ENCODE peak calls at places on chromosome 17, in nine cellular contexts. M is heart left ventricle; N is CD8-positive, alpha-beta T cell; O is retina; D is T47D; X is AG20443; Z is kidney epithelial cell; H is fibroblast of the conjunctiva; P is lung. R is an unnamed sample.

GRCh38 chr17:40598928-40599627 is 33.8 kb upstream of the CCR7 start:
- DNase-seq in Z (no peak), X (no peak), H (peak; percentile 9), N (peak; percentile 48), P (no peak), D (no peak), O (no peak), M (no peak), R (no peak)

GRCh38 chr17:64498308-64499203 is 1.7 kb upstream of the POLG2 start:
- DNase-seq in P (no peak), H (no peak), N (no peak), D (peak; percentile 37), M (no peak), Z (no peak), X (no peak), O (no peak), R (no peak)

GRCh38 chr17:21171309-21171922 is 42.5 kb downstream of the TMEM11 start:
- DNase-seq in D (no peak), N (no peak), X (peak; percentile 7), Z (no peak), O (no peak), M (no peak), P (no peak), H (no peak), R (no peak)

GRCh38 chr17:33390479-33391027 is 97.5 kb upstream of the ASIC2 start:
- DNase-seq in X (peak; percentile 18), N (no peak), H (no peak), D (no peak), Z (no peak), M (no peak), O (no peak), P (no peak), R (no peak)

GRCh38 chr17:42428141-42428944 is 5.3 kb upstream of the CAVIN1 start:
- DNase-seq in O (peak; percentile 29), H (peak; percentile 96), X (peak; percentile 79), Z (peak; percentile 94), P (peak; percentile 60), N (peak; percentile 16), D (peak; percentile 88), M (no peak), R (no peak)

GRCh38 chr17:65813306-65813705 is 251.9 kb upstream of the AXIN2 start:
- DNase-seq in O (no peak), N (no peak), M (no peak), H (no peak), Z (no peak), P (no peak), X (peak; percentile 14), D (no peak), R (no peak)

GRCh38 chr17:29150191-29150590 is 30.0 kb downstream of the MYO18A start:
- DNase-seq in H (no peak), D (peak; percentile 41), N (no peak), Z (no peak), X (no peak), O (no peak), P (no peak), M (no peak), R (no peak)

GRCh38 chr17:77011173-77012011 is 129.4 kb upstream of the SEC14L1 start:
- DNase-seq in N (peak; percentile 37), P (no peak), Z (no peak), D (peak; percentile 70), O (no peak), X (peak; percentile 44), H (peak; percentile 2), M (no peak), R (no peak)

GRCh38 chr17:41734139-41734948 is at the start of gene HAP1:
- DNase-seq in X (peak; percentile 59), D (peak; percentile 83), Z (no peak), M (no peak), H (no peak), O (peak; percentile 91), N (no peak), P (no peak), R (no peak)

GRCh38 chr17:30236297-30236624 is 764 bp upstream of the SLC6A4 start:
- DNase-seq in H (no peak), M (no peak), D (no peak), Z (no peak), O (no peak), X (no peak), N (no peak), P (no peak), R (no peak)

GRCh38 chr17:74362811-74363498 is 1.3 kb upstream of the BTBD17 start:
- DNase-seq in P (no peak), X (no peak), O (peak; percentile 64), H (no peak), N (no peak), Z (no peak), M (no peak), D (peak; percentile 24), R (no peak)

GRCh38 chr17:55986817-55987216 is 166.5 kb upstream of the ANKFN1 start:
- DNase-seq in H (no peak), Z (no peak), M (no peak), P (no peak), N (no peak), X (no peak), O (no peak), D (no peak), R (no peak)

GRCh38 chr17:20077978-20078674 is 69.0 kb downstream of the SPECC1 start:
- DNase-seq in M (no peak), D (no peak), P (no peak), N (no peak), O (no peak), H (no peak), Z (no peak), X (no peak), R (no peak)

GRCh38 chr17:10842658-10843057 is 4.8 kb upstream of the PIRT start:
- DNase-seq in H (no peak), O (no peak), N (no peak), Z (no peak), X (no peak), M (no peak), P (no peak), D (no peak), R (no peak)

GRCh38 chr17:80824549-80825470 is 166.8 kb upstream of the CHMP6 start:
- DNase-seq in P (no peak), N (no peak), O (no peak), X (no peak), D (no peak), Z (no peak), H (no peak), M (peak; percentile 29), R (no peak)

GRCh38 chr17:63434951-63435571 is 11.0 kb downstream of the CYB561 start:
- DNase-seq in N (peak; percentile 28), M (peak; percentile 88), X (peak; percentile 32), D (peak; percentile 82), H (no peak), O (no peak), Z (no peak), P (peak; percentile 89), R (peak; percentile 75)

GRCh38 chr17:60231234-60231633 is 81.5 kb downstream of the CA4 start:
- DNase-seq in M (no peak), Z (no peak), X (peak; percentile 43), D (peak; percentile 54), P (no peak), O (peak; percentile 16), H (peak; percentile 20), N (no peak), R (no peak)

GRCh38 chr17:79249945-79250521 is 175.4 kb downstream of the ENGASE start:
- DNase-seq in D (no peak), O (peak; percentile 49), M (no peak), N (no peak), H (no peak), Z (no peak), X (no peak), P (no peak), R (no peak)

GRCh38 chr17:75587718-75588545 is at the start of gene MYO15B:
- DNase-seq in P (peak; percentile 67), X (no peak), N (peak; percentile 59), Z (no peak), O (peak; percentile 81), M (peak; percentile 90), H (no peak), D (no peak), R (peak; percentile 72)

GRCh38 chr17:43927101-43927935 is 15.0 kb downstream of the PPY start:
- DNase-seq in N (no peak), P (no peak), D (peak; percentile 52), Z (no peak), O (peak; percentile 59), H (no peak), M (peak; percentile 56), X (peak; percentile 39), R (no peak)

GRCh38 chr17:17633310-17633709 is 41.8 kb upstream of the PEMT start:
- DNase-seq in X (no peak), D (no peak), H (no peak), M (no peak), O (no peak), P (no peak), Z (no peak), N (no peak), R (no peak)

GRCh38 chr17:50279181-50279526 is 4.9 kb downstream of the TMEM92 start:
- DNase-seq in D (no peak), X (peak; percentile 58), P (no peak), N (no peak), Z (no peak), O (no peak), M (no peak), H (no peak), R (no peak)

GRCh38 chr17:47201168-47201567 is 8.0 kb upstream of the MYL4 start:
- DNase-seq in M (no peak), H (no peak), O (no peak), P (no peak), D (no peak), X (no peak), N (no peak), Z (peak; percentile 69), R (no peak)

GRCh38 chr17:2212328-2212981 is 91.1 kb downstream of the SMG6 start:
- DNase-seq in N (no peak), O (no peak), H (no peak), D (peak; percentile 15), M (no peak), X (peak; percentile 81), P (no peak), Z (no peak), R (no peak)

GRCh38 chr17:7883781-7884386 is 4.7 kb upstream of the CHD3 start:
- DNase-seq in H (no peak), N (no peak), X (peak; percentile 27), D (peak; percentile 9), M (no peak), O (peak; percentile 42), Z (no peak), P (no peak), R (no peak)

GRCh38 chr17:81867952-81868673 is 3.0 kb downstream of the ARHGDIA start:
- DNase-seq in N (no peak), Z (no peak), X (no peak), P (no peak), D (peak; percentile 68), O (no peak), M (no peak), H (no peak), R (no peak)

GRCh38 chr17:82837586-82838320 is 2.1 kb downstream of the ZNF750 start:
- DNase-seq in H (no peak), O (no peak), P (no peak), D (peak; percentile 41), N (no peak), Z (no peak), X (no peak), M (no peak), R (no peak)

GRCh38 chr17:81636505-81637288 is at the start of the genes NPLOC4 and TSPAN10:
- DNase-seq in N (peak; percentile 81), M (peak; percentile 94), Z (peak; percentile 18), D (peak; percentile 93), O (peak; percentile 91), X (peak; percentile 100), H (peak; percentile 67), P (peak; percentile 87), R (peak; percentile 78)

GRCh38 chr17:66492500-66493123 is 190.2 kb downstream of the PRKCA start:
- DNase-seq in P (no peak), Z (no peak), M (no peak), H (no peak), N (no peak), D (no peak), X (no peak), O (peak; percentile 22), R (no peak)